ENCODE peak calls at places on chromosomes 16 and 17, in five cellular contexts. One of them, this sample, is unnamed. For H3K4me1, the result is how much of the 10 kb centered on the place peaks cover.

GRCh38 chr17:42337442-42337841 is 49.1 kb downstream of the STAT5A start:
- DNase-seq in hepatocyte: no peak
- DNase-seq in neural progenitor cell: no peak
- DNase-seq in cardiac muscle cell: no peak
- DNase-seq in lung: no peak
- DNase-seq in this sample: no peak

GRCh38 chr16:62261760-62262159 is 225.5 kb upstream of the CDH8 start:
- DNase-seq in hepatocyte: no peak
- DNase-seq in neural progenitor cell: no peak
- DNase-seq in cardiac muscle cell: no peak
- DNase-seq in lung: no peak
- DNase-seq in this sample: no peak

GRCh38 chr17:68101992-68102758 is 66.6 kb downstream of the KPNA2 start:
- DNase-seq in hepatocyte: peak
- DNase-seq in neural progenitor cell: peak
- DNase-seq in cardiac muscle cell: no peak
- DNase-seq in lung: peak
- DNase-seq in this sample: peak

GRCh38 chr17:7173687-7174602 is 5.2 kb downstream of the ASGR1 start:
- DNase-seq in hepatocyte: peak
- DNase-seq in neural progenitor cell: peak
- DNase-seq in cardiac muscle cell: peak
- DNase-seq in lung: peak
- DNase-seq in this sample: peak

GRCh38 chr16:17556276-17557052 is 85.7 kb upstream of the XYLT1 start:
- DNase-seq in hepatocyte: peak
- DNase-seq in neural progenitor cell: peak
- DNase-seq in cardiac muscle cell: peak
- DNase-seq in lung: no peak
- DNase-seq in this sample: no peak

GRCh38 chr16:85055503-85056210 is 28.1 kb downstream of the KIAA0513 start:
- DNase-seq in hepatocyte: peak
- DNase-seq in neural progenitor cell: no peak
- DNase-seq in cardiac muscle cell: peak
- DNase-seq in lung: peak
- DNase-seq in this sample: no peak

GRCh38 chr17:1762233-1762905 is 509 bp downstream of the SERPINF1 start:
- DNase-seq in hepatocyte: no peak
- DNase-seq in neural progenitor cell: peak
- DNase-seq in cardiac muscle cell: peak
- DNase-seq in lung: no peak
- DNase-seq in this sample: no peak

GRCh38 chr16:86676216-86676800 is 98.0 kb downstream of the FOXL1 start:
- DNase-seq in hepatocyte: no peak
- DNase-seq in neural progenitor cell: no peak
- DNase-seq in cardiac muscle cell: no peak
- DNase-seq in lung: no peak
- DNase-seq in this sample: no peak

GRCh38 chr17:74818306-74818705 is 41.4 kb downstream of the GRIN2C start:
- DNase-seq in hepatocyte: no peak
- DNase-seq in neural progenitor cell: no peak
- DNase-seq in cardiac muscle cell: no peak
- DNase-seq in lung: no peak
- DNase-seq in this sample: no peak

GRCh38 chr17:74815671-74816370 is 39.7 kb upstream of the NAT9 start:
- DNase-seq in hepatocyte: no peak
- DNase-seq in neural progenitor cell: peak
- DNase-seq in cardiac muscle cell: no peak
- DNase-seq in lung: no peak
- DNase-seq in this sample: no peak

GRCh38 chr17:74815067-74815466 is 38.9 kb upstream of the NAT9 start:
- DNase-seq in hepatocyte: no peak
- DNase-seq in neural progenitor cell: no peak
- DNase-seq in cardiac muscle cell: no peak
- DNase-seq in lung: no peak
- DNase-seq in this sample: no peak

GRCh38 chr17:74814453-74814852 is 38.3 kb upstream of the NAT9 start:
- DNase-seq in hepatocyte: no peak
- DNase-seq in neural progenitor cell: no peak
- DNase-seq in cardiac muscle cell: no peak
- DNase-seq in lung: no peak
- DNase-seq in this sample: no peak

GRCh38 chr17:74816883-74817620 is 40.9 kb upstream of the NAT9 start:
- DNase-seq in hepatocyte: no peak
- DNase-seq in neural progenitor cell: no peak
- DNase-seq in cardiac muscle cell: no peak
- DNase-seq in lung: no peak
- DNase-seq in this sample: no peak
- H3K4me1 ChIP-seq in hepatocyte: under half
- H3K4me1 ChIP-seq in neural progenitor cell: under half
- H3K4me1 ChIP-seq in cardiac muscle cell: half or more
- H3K4me1 ChIP-seq in lung: under half
- H3K4me1 ChIP-seq in this sample: under half

GRCh38 chr16:88922114-88922825 is 54.7 kb downstream of the CBFA2T3 start:
- DNase-seq in hepatocyte: no peak
- DNase-seq in neural progenitor cell: peak
- DNase-seq in cardiac muscle cell: peak
- DNase-seq in lung: peak
- DNase-seq in this sample: peak

GRCh38 chr16:88922826-88923410 is 54.1 kb downstream of the CBFA2T3 start:
- DNase-seq in hepatocyte: no peak
- DNase-seq in neural progenitor cell: no peak
- DNase-seq in cardiac muscle cell: no peak
- DNase-seq in lung: no peak
- DNase-seq in this sample: no peak

GRCh38 chr16:88923450-88923849 is 53.6 kb downstream of the CBFA2T3 start:
- DNase-seq in hepatocyte: no peak
- DNase-seq in neural progenitor cell: no peak
- DNase-seq in cardiac muscle cell: no peak
- DNase-seq in lung: no peak
- DNase-seq in this sample: no peak

GRCh38 chr16:88920618-88921602 is 54.5 kb upstream of the PABPN1L start:
- DNase-seq in hepatocyte: peak
- DNase-seq in neural progenitor cell: no peak
- DNase-seq in cardiac muscle cell: peak
- DNase-seq in lung: peak
- DNase-seq in this sample: peak

DNA sequence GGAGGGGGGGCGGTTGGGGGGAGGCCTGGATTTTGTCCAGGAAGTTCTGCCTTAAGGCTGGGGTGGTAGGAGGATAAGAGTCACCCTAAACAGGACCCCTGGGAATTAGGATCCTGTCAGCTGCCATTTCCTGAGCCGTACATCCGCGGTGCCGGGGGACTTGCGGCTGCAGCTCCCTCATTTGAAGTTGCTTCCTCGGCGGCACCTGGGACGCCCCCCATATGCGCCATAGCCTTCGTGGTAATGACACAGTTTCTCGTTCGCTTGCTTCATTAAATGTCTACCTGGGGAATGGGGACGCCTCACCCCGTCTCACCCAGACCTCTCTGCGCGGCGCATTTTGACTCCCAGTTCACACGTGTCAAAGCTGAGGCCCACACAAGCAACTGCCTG is 55.1 kb upstream of the PABPN1L start:
- DNase-seq in hepatocyte: no peak
- DNase-seq in neural progenitor cell: no peak
- DNase-seq in cardiac muscle cell: no peak
- DNase-seq in lung: no peak
- DNase-seq in this sample: no peak
- H3K27ac ChIP-seq in hepatocyte: no peak
- H3K27ac ChIP-seq in neural progenitor cell: no peak
- H3K27ac ChIP-seq in cardiac muscle cell: no peak
- H3K27ac ChIP-seq in lung: peak
- H3K27ac ChIP-seq in this sample: peak

GRCh38 chr16:2769100-2769529 is 8.0 kb downstream of the ELOB start:
- DNase-seq in hepatocyte: no peak
- DNase-seq in neural progenitor cell: no peak
- DNase-seq in cardiac muscle cell: no peak
- DNase-seq in lung: no peak
- DNase-seq in this sample: peak

GRCh38 chr16:2770781-2771111 is 6.3 kb downstream of the ELOB start:
- DNase-seq in hepatocyte: no peak
- DNase-seq in neural progenitor cell: no peak
- DNase-seq in cardiac muscle cell: no peak
- DNase-seq in lung: no peak
- DNase-seq in this sample: no peak

GRCh38 chr16:2771496-2772402 is 5.3 kb downstream of the ELOB start:
- DNase-seq in hepatocyte: no peak
- DNase-seq in neural progenitor cell: no peak
- DNase-seq in cardiac muscle cell: no peak
- DNase-seq in lung: no peak
- DNase-seq in this sample: no peak

GRCh38 chr16:2769675-2770056 is 7.4 kb downstream of the ELOB start:
- DNase-seq in hepatocyte: no peak
- DNase-seq in neural progenitor cell: no peak
- DNase-seq in cardiac muscle cell: peak
- DNase-seq in lung: peak
- DNase-seq in this sample: no peak

DNA sequence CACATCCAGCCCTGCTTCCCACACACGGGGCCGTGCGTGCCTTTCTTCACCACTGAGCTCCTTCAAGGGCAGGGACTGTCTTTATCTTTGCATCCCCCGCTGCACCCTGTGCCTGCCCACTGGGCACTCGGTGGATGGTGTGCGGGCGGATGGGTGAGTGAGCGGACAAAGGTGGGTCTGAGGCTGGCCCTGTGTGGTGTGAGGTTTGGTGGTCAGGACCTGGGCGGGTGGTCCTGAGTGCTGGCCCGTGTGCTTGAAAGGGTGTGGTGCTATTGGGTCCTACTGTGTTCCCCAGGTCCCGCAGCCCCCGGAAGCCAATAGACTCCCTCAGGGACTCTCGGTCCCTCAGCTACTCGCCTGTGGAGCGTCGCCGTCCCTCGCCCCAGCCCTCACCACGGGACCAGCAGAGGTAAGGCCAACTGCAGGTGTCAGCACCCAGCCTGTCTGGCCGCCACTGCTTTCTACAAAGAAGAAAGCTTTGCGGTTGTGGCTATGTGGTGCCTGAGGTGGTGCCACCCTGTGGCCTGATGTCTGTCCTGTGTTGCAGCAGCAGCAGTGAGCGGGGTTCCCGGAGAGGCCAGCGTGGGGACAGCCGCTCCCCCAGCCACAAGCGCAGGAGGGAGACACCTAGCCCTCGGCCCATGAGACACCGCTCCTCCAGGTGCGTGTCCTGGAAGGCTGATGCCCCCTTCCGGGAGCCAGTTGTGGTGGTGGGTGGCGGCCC is 6.9 kb downstream of the ELOB start:
- DNase-seq in hepatocyte: no peak
- DNase-seq in neural progenitor cell: no peak
- DNase-seq in cardiac muscle cell: no peak
- DNase-seq in lung: no peak
- DNase-seq in this sample: no peak
- TF ChIP-seq CTCF in hepatocyte: peak
- TF ChIP-seq CTCF in neural progenitor cell: no peak
- TF ChIP-seq CTCF in cardiac muscle cell: no peak
- TF ChIP-seq CTCF in lung: no peak
- TF ChIP-seq CTCF in this sample: no peak

DNA sequence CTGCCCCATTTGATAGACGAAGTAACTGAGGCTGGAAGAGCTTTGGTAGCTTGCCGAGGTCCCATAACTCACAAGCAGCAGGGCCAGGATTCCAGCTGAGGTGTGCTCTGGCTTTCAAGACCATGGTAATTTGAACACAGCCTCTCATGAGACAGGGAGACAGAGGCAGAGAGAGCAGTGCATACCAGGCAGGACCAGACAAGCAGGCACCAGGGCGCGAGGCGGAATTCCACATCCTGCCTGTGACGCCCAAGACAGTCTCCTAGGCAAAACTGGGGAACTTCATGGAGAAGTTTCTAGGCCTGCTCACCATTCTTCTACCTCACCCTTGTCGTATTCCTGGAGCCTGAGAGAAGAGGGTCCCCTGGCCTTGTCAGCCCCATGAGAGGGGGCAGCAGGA is 19.2 kb downstream of the SDK2 start:
- DNase-seq in hepatocyte: no peak
- DNase-seq in neural progenitor cell: no peak
- DNase-seq in cardiac muscle cell: no peak
- DNase-seq in lung: no peak
- DNase-seq in this sample: no peak
- H3K4me1 ChIP-seq in hepatocyte: under half
- H3K4me1 ChIP-seq in neural progenitor cell: under half
- H3K4me1 ChIP-seq in cardiac muscle cell: under half
- H3K4me1 ChIP-seq in lung: under half
- H3K4me1 ChIP-seq in this sample: under half

DNA sequence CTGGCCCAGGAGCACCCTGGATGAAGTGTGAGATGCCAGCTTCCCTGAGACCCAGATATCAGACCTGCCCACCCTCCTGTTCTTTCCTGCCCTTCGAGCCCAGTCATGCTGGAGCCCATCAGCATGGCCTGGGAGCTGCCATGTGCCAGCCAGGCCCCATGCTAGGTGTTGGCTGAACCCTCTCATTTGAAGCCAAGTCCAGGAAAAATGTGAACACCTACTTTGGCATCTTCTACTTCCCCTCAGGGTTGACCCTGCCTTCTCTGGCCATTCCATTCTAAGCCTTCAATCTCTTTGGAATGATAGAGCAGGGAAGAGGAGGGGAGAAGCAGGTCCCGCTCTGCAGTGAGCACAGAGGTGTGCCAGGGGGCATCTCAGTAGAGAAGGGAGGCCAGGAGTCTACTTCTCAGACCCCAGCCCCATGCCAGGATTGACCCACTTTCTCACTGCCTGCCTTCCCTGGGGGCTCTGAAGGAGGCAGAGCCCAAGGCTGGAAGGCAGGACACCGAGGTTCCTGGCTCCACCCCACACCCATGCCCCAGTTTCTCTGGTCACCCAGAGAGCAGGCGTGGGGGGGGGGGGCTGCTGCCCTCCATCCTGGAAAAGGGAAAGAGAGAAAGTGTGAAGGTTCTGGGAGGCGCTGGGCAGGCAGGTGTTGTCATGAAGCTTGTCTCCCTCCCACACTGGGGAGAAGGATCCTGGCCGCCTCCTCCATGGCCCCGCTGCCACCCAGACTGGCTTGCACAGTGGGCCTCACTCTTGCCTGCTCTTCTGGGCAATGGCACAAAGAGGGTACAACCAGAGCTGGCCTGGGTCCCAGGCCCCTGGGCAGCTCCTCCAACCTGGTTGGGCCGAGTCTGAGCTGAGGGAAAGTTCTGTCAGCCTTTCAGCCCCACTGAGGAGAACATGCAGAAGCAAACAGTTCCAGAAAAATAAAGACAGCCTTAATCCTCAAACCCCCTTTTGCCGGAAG is 9.3 kb downstream of the HDAC5 start:
- DNase-seq in hepatocyte: no peak
- DNase-seq in neural progenitor cell: no peak
- DNase-seq in cardiac muscle cell: no peak
- DNase-seq in lung: no peak
- DNase-seq in this sample: no peak
- H3K27ac ChIP-seq in hepatocyte: no peak
- H3K27ac ChIP-seq in neural progenitor cell: no peak
- H3K27ac ChIP-seq in cardiac muscle cell: peak
- H3K27ac ChIP-seq in lung: no peak
- H3K27ac ChIP-seq in this sample: no peak